ENCODE peak calls at places on chromosomes 1 and 21, in eight cellular contexts. S is cardiac muscle cell; J is endothelial cell; W is epithelial cell of proximal tubule; M is mammary epithelial cell; K is foreskin fibroblast; N is CD4-positive, alpha-beta T cell; V is progenitor cell of endocrine pancreas. B is an unnamed sample.

GRCh38 chr1:169113613-169114119 is 7.2 kb downstream of the ATP1B1 start:
- DNase-seq in V (no peak), M (peak), W (peak), J (no peak), N (no peak), S (peak), K (peak), B (no peak)

GRCh38 chr1:193614817-193615216 is 428.4 kb upstream of the B3GALT2 start:
- DNase-seq in V (no peak), N (no peak), S (peak), K (peak), M (peak), J (no peak), W (peak), B (no peak)

GRCh38 chr1:230090194-230090711 is 23.2 kb downstream of the GALNT2 start:
- DNase-seq in W (no peak), N (no peak), K (peak), M (no peak), J (no peak), S (peak), V (no peak), B (no peak)

GRCh38 chr1:59446257-59446901 is 149.5 kb downstream of the FGGY start:
- DNase-seq in K (peak), V (no peak), S (peak), N (no peak), M (peak), J (no peak), W (no peak), B (no peak)

GRCh38 chr1:160711528-160712311 is at the start of gene CD48:
- DNase-seq in K (no peak), J (no peak), V (no peak), M (no peak), N (peak), W (no peak), S (no peak), B (no peak)

GRCh38 chr21:34793471-34793870 is 124.7 kb downstream of the CLIC6 start:
- DNase-seq in V (no peak), M (no peak), S (no peak), J (no peak), K (no peak), N (no peak), W (no peak), B (no peak)

GRCh38 chr1:192958871-192959270 is 100.3 kb downstream of the UCHL5 start:
- DNase-seq in M (no peak), K (peak), N (no peak), V (no peak), S (peak), W (no peak), J (no peak), B (no peak)

GRCh38 chr1:228334954-228335353 is 71.7 kb downstream of the TRIM11 start:
- DNase-seq in K (no peak), M (no peak), S (no peak), N (no peak), V (no peak), W (no peak), J (no peak), B (no peak)

GRCh38 chr1:149914545-149914944 is 3.1 kb downstream of the SV2A start:
- DNase-seq in V (no peak), W (no peak), M (no peak), J (no peak), K (no peak), N (no peak), S (no peak), B (no peak)

GRCh38 chr1:159867322-159868064 is 5.0 kb upstream of the VSIG8 start:
- DNase-seq in K (peak), S (peak), N (no peak), M (no peak), V (no peak), J (no peak), W (no peak), B (no peak)

GRCh38 chr1:183306317-183307042 is 111.7 kb downstream of the NMNAT2 start:
- DNase-seq in K (no peak), W (no peak), J (no peak), M (no peak), S (no peak), V (no peak), N (no peak), B (no peak)

GRCh38 chr1:2976180-2976562 is 45.1 kb upstream of the ACTRT2 start:
- DNase-seq in W (no peak), N (no peak), K (no peak), V (no peak), J (no peak), S (no peak), M (no peak), B (no peak)

GRCh38 chr1:113027449-113027848 is 45.5 kb upstream of the LRIG2 start:
- DNase-seq in W (no peak), M (no peak), S (no peak), K (no peak), J (no peak), V (no peak), N (no peak), B (no peak)

DNA sequence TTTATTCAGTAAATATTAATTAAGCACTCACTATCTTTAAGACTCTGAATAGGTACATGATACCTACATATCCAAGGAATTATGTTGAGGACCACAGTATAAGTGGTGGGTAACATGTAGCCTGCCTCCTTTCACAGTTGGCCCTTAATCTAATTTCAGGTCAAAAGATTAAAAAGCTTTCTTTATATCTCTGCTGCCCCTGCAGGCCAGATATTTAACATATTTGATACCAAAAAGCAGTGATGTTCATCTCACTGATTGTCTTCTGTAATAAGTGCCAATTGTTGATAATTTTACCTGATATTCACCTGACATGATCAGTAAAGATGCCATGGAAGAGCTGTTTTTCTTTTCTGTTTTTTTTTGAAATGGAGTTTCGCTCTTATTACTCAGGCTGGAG is 36.5 kb downstream of the RLF start:
- DNase-seq in V (no peak), N (no peak), J (no peak), W (no peak), S (no peak), K (no peak), M (no peak), B (no peak)
- TF ChIP-seq CTCF in V (no peak), N (no peak), J (no peak), W (peak), S (peak), K (no peak), M (peak), B (peak)

GRCh38 chr1:26694185-26694572 is 1.6 kb upstream of the ARID1A start:
- DNase-seq in J (no peak), K (no peak), N (no peak), V (no peak), S (peak), M (no peak), W (no peak), B (no peak)

GRCh38 chr1:26696191-26696644 is 403 bp downstream of the ARID1A start:
- DNase-seq in W (no peak), M (no peak), J (peak), V (no peak), S (no peak), N (no peak), K (no peak), B (no peak)

GRCh38 chr1:26696645-26697440 is 1.0 kb downstream of the ARID1A start:
- DNase-seq in S (no peak), K (peak), J (peak), W (no peak), V (no peak), M (no peak), N (peak), B (no peak)

GRCh38 chr1:26694597-26695416 is 1.0 kb upstream of the ARID1A start:
- DNase-seq in W (no peak), K (no peak), V (no peak), J (no peak), S (no peak), M (no peak), N (no peak), B (no peak)

DNA sequence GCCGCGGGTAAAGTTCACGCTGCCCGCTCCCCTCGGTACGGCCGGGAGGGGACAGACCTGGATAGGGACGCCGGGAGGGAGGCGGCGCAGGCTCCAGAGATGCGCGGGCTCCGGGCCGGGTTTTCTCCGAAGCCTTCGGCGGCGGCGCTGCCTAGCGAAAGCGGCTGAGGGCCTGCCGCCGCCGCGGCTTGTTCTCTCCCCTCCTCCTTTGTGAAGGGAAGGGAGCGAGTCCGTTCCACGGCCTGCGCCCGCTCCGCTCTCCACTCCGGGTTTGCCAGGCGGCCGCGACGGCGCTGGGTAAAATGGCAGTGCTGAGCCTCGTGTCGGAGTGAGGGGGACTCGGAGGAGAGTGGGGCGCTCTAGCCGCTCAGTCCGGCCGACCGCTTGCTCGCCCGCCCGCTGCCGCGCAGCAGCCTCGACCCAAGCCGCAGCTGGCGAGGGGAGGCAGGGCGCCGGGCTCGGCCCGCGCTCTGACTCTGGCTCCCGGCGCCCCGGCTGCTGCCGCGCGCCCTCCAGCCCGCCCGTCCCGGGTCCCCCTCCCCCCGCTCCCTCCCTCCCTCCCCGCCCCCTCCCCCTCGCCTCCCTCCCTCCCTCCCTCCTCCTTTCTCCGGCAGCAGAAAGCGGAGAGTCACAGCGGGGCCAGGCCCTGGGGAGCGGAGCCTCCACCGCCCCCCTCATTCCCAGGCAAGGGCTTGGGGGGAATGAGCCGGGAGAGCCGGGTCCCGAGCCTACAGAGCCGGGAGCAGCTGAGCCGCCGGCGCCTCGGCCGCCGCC is at the start of gene ARID1A:
- DNase-seq in J (peak), W (peak), S (peak), N (peak), M (peak), K (peak), V (peak), B (peak)
- TF ChIP-seq CTCF in J (no peak), W (no peak), S (no peak), N (no peak), M (no peak), K (no peak), V (no peak), B (no peak)

GRCh38 chr21:33478182-33478581 is 1.6 kb downstream of the TMEM50B start:
- DNase-seq in J (no peak), V (no peak), S (no peak), M (no peak), N (no peak), W (no peak), K (peak), B (no peak)

GRCh38 chr21:33481314-33481943 is 1.7 kb upstream of the TMEM50B start:
- DNase-seq in S (no peak), M (no peak), K (no peak), V (no peak), N (no peak), W (no peak), J (no peak), B (no peak)

GRCh38 chr21:33478858-33479678 is 706 bp downstream of the TMEM50B start:
- DNase-seq in J (peak), M (peak), K (peak), N (peak), S (peak), W (no peak), V (peak), B (no peak)

GRCh38 chr21:33480481-33481103 is 818 bp upstream of the TMEM50B start:
- DNase-seq in W (no peak), M (no peak), N (no peak), K (no peak), S (no peak), V (no peak), J (no peak), B (no peak)

DNA sequence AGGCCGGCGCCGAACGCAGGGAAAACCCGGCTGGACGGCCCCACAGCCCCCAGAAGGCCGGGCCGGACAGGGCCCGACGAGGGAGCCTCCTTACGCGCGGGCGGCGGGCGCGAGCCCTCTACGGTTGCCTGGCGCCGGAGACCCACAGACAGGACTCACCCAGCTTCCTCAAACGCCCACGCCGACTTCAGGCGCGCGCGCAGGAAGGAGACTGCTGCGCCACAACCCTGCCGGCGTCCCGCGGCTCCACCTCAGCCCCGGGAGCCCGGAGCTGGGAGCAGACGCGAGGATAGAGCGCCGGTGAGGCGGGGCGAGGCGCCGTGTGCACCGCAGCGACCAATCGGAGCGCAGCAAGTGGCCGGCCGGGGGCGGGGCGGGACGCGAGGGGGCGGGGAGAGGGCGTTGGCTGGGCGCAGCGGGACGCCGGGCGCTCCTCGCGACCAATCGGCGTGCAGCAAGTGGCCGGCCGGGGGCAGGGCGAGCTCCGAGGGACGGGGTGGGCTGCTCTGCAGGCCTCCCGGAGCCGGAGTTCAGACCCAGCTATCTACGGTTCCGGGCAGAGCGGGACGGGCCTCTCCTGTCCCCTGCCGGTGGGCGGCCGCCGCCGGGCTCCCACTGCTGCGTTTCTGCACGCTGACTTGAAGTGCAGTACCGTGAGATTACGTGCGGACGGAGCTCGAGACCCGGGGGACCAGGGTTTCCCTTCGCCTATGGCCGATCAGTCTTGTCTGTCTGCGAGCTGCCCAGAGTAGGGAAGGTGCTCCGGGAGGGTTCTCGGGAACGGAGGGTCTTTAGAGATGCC is at the start of gene TMEM50B:
- DNase-seq in S (peak), J (peak), M (peak), K (peak), N (peak), W (no peak), V (peak), B (peak)
- TF ChIP-seq CTCF in S (peak), J (no peak), M (no peak), K (peak), N (peak), W (peak), V (peak), B (peak)

GRCh38 chr1:18922319-18922726 is 20.0 kb upstream of the ALDH4A1 start:
- DNase-seq in J (peak), W (no peak), M (peak), S (peak), N (no peak), V (no peak), K (peak), B (no peak)
- TF ChIP-seq CTCF in J (no peak), W (no peak), M (no peak), S (no peak), N (no peak), V (no peak), K (no peak), B (no peak)

DNA sequence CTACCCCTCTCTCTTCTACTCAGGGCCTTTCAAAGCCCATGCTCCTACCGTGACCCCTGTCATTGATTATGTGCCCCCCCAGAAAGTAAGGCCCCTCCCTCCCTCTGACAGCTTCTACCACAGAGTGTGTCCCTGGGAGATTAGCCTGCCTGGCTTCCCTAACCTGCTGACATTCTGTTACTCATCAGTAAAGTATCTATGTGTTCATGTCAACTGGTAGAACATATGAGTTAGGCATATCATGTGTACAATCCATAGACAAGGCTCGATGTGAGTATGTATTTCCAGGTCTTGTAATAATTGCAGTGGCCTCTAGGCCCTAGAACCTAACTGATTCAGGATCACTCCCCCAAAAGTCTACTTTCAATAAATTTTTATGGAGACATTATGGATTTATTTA is 120.0 kb downstream of the GIPC2 start:
- DNase-seq in N (no peak), V (no peak), W (no peak), M (no peak), J (no peak), K (peak), S (no peak), B (no peak)
- TF ChIP-seq CTCF in N (no peak), V (no peak), W (no peak), M (no peak), J (no peak), K (no peak), S (no peak), B (no peak)

GRCh38 chr1:31062867-31063380 is 2.6 kb downstream of the PUM1 start:
- DNase-seq in V (no peak), S (no peak), K (no peak), N (no peak), J (no peak), M (no peak), W (no peak), B (no peak)

GRCh38 chr1:31063636-31064035 is 1.9 kb downstream of the PUM1 start:
- DNase-seq in J (no peak), K (no peak), N (no peak), M (peak), V (no peak), S (peak), W (no peak), B (no peak)

GRCh38 chr1:31065310-31066217 is at the start of gene PUM1:
- DNase-seq in V (peak), N (peak), S (peak), K (peak), M (peak), J (peak), W (peak), B (peak)

GRCh38 chr1:31064685-31065309 is 720 bp downstream of the PUM1 start:
- DNase-seq in N (no peak), W (no peak), K (peak), M (no peak), S (peak), V (no peak), J (no peak), B (no peak)

DNA sequence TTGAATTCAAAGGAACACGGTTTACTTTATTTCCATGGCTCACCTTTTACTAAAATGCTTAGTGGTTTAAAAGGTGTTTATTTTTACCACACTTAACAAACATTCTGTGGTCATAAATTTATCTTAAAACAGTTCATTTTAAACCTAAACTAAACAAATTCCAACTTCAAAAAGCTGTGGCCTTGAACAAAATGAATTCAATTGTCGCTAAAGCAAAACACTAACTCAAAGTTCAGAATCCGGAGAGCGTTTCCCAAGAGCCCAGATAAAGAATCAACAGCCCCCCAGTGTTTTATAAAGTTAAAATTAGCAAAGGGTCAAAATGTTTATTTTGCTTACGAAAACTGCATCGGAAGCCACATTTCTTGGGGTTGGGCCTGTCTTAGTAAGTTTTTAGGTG is 1.4 kb downstream of the PUM1 start:
- DNase-seq in N (no peak), J (no peak), S (no peak), W (no peak), K (no peak), V (no peak), M (no peak), B (no peak)
- TF ChIP-seq CTCF in N (no peak), J (no peak), S (no peak), W (no peak), K (no peak), V (no peak), M (no peak), B (no peak)

GRCh38 chr1:41917835-41918449 is 780 bp downstream of the HIVEP3 start:
- DNase-seq in N (no peak), V (peak), S (peak), W (no peak), J (peak), M (peak), K (peak), B (no peak)

GRCh38 chr1:41917051-41917530 is 1.6 kb downstream of the HIVEP3 start:
- DNase-seq in K (no peak), W (no peak), M (no peak), N (no peak), J (no peak), S (no peak), V (no peak), B (no peak)

GRCh38 chr1:41919764-41920397 is 1.2 kb upstream of the HIVEP3 start:
- DNase-seq in K (no peak), J (no peak), M (no peak), N (peak), W (no peak), V (no peak), S (peak), B (no peak)

GRCh38 chr1:41919131-41919530 is 409 bp upstream of the HIVEP3 start:
- DNase-seq in M (no peak), K (no peak), S (no peak), J (no peak), V (no peak), W (no peak), N (no peak), B (no peak)

GRCh38 chr1:41918450-41919043 is at the start of gene HIVEP3:
- DNase-seq in S (peak), W (no peak), M (peak), V (no peak), K (peak), N (no peak), J (no peak), B (peak)
- TF ChIP-seq CTCF in S (peak), W (peak), M (peak), V (peak), K (peak), N (no peak), J (no peak), B (no peak)